ENCODE peak calls at places on chromosomes 6 and 20, in ten cellular contexts. F is ovary, W is tibial artery, V is CD14-positive monocyte, Z is uterus, I is esophagus muscularis mucosa, Q is MCF 10A, L is fibroblast of lung, J is Panc1, C is endodermal cell. Y is an unnamed sample.

GRCh38 chr20:59050437-59050836 is 7.9 kb upstream of the PRELID3B start:
- DNase-seq in V (no peak), C (no peak), Z (no peak), F (no peak), L (no peak), W (no peak), Q (no peak), J (no peak), I (no peak), Y (no peak)

GRCh38 chr20:63217706-63218105 is 1.8 kb upstream of the YTHDF1 start:
- DNase-seq in Q (no peak), W (no peak), Z (no peak), F (no peak), C (no peak), I (no peak), J (no peak), V (no peak), L (no peak), Y (no peak)

GRCh38 chr6:122289721-122290501 is 109.5 kb upstream of the HSF2 start:
- DNase-seq in V (no peak), I (no peak), Z (no peak), Q (peak), W (no peak), C (peak), F (no peak), L (peak), J (peak), Y (peak)

GRCh38 chr6:166419268-166419667 is 36.5 kb upstream of the MPC1 start:
- DNase-seq in W (peak), I (no peak), L (peak), V (no peak), Q (peak), F (no peak), Z (no peak), J (no peak), C (no peak), Y (no peak)

GRCh38 chr6:11804706-11805105 is 26.1 kb upstream of the ADTRP start:
- DNase-seq in I (no peak), J (no peak), V (no peak), F (no peak), W (no peak), C (peak), Z (no peak), L (no peak), Q (peak), Y (no peak)

GRCh38 chr20:58160451-58161051 is 67.9 kb downstream of the ANKRD60 start:
- DNase-seq in Z (no peak), J (no peak), W (no peak), L (peak), V (no peak), F (no peak), Q (no peak), I (no peak), C (no peak), Y (peak)

GRCh38 chr6:139064981-139065665 is 36.6 kb downstream of the ABRACL start:
- DNase-seq in L (no peak), F (no peak), V (no peak), I (no peak), Z (no peak), C (no peak), W (no peak), J (no peak), Q (no peak), Y (no peak)

GRCh38 chr6:156828280-156828703 is 51.1 kb downstream of the ARID1B start:
- DNase-seq in I (no peak), F (no peak), Z (peak), Q (peak), V (no peak), C (no peak), L (peak), J (peak), W (no peak), Y (peak)

GRCh38 chr20:52402950-52403349 is 211.4 kb upstream of the ZFP64 start:
- DNase-seq in Q (no peak), I (no peak), C (no peak), J (no peak), V (no peak), W (no peak), F (no peak), Z (no peak), L (no peak), Y (no peak)

GRCh38 chr6:27263886-27264285 is 16.4 kb downstream of the PRSS16 start:
- DNase-seq in C (no peak), F (no peak), Z (no peak), L (no peak), Q (no peak), W (no peak), V (no peak), J (no peak), I (no peak), Y (no peak)

GRCh38 chr20:38842558-38842981 is 37.1 kb downstream of the PPP1R16B start:
- DNase-seq in F (no peak), Z (no peak), L (no peak), V (no peak), J (no peak), I (no peak), C (no peak), Q (no peak), W (no peak), Y (no peak)

GRCh38 chr6:56887086-56887485 is 67.8 kb upstream of the BEND6 start:
- DNase-seq in J (no peak), L (no peak), C (no peak), I (no peak), F (no peak), Z (no peak), V (no peak), W (no peak), Q (no peak), Y (no peak)

GRCh38 chr6:131924881-131925474 is 26.2 kb downstream of the CCN2 start:
- DNase-seq in I (no peak), C (no peak), J (no peak), L (peak), V (no peak), Z (no peak), W (no peak), F (no peak), Q (peak), Y (peak)

GRCh38 chr6:154399097-154399496 is 42.5 kb upstream of the IPCEF1 start:
- DNase-seq in L (no peak), C (no peak), I (no peak), J (no peak), W (no peak), Q (no peak), V (no peak), F (no peak), Z (no peak), Y (peak)

GRCh38 chr20:45323731-45324130 is 15.6 kb upstream of the MATN4 start:
- DNase-seq in C (no peak), V (no peak), I (no peak), F (no peak), Q (no peak), J (no peak), Z (no peak), W (no peak), L (no peak), Y (peak)

GRCh38 chr20:34084227-34084923 is 27.7 kb downstream of the EIF2S2 start:
- DNase-seq in V (no peak), Z (no peak), L (no peak), F (no peak), W (no peak), J (no peak), I (no peak), Q (no peak), C (no peak), Y (no peak)

GRCh38 chr20:41329435-41330342 is 10.9 kb upstream of the LPIN3 start:
- DNase-seq in W (peak), L (peak), C (no peak), F (peak), Q (peak), Z (peak), V (peak), I (no peak), J (peak), Y (peak)

GRCh38 chr6:144582939-144583613 is 297.9 kb downstream of the UTRN start:
- DNase-seq in I (no peak), L (no peak), V (peak), Z (no peak), J (no peak), F (peak), Q (no peak), C (peak), W (peak), Y (no peak)

GRCh38 chr6:15431762-15432495 is 186.1 kb downstream of the JARID2 start:
- DNase-seq in J (no peak), W (no peak), V (no peak), L (no peak), C (peak), Q (peak), Z (no peak), I (no peak), F (no peak), Y (peak)

GRCh38 chr20:58381627-58382026 is 7.4 kb upstream of the VAPB start:
- DNase-seq in I (no peak), W (no peak), Z (no peak), Q (no peak), V (no peak), J (no peak), F (no peak), L (no peak), C (no peak), Y (no peak)

GRCh38 chr6:15452182-15452941 is 206.5 kb downstream of the JARID2 start:
- DNase-seq in W (no peak), Q (no peak), L (no peak), F (no peak), J (no peak), I (no peak), Z (no peak), C (no peak), V (no peak), Y (no peak)

GRCh38 chr20:44745560-44746366 is at the start of gene KCNK15:
- DNase-seq in L (no peak), Q (no peak), V (no peak), I (no peak), Z (peak), C (peak), F (peak), J (no peak), W (peak), Y (no peak)

GRCh38 chr6:165823609-165824326 is 160.7 kb upstream of the PDE10A start:
- DNase-seq in Q (no peak), Z (no peak), J (no peak), V (no peak), I (no peak), L (no peak), W (no peak), C (no peak), F (no peak), Y (no peak)

GRCh38 chr6:139277161-139277560 is 14.6 kb downstream of the TXLNB start:
- DNase-seq in F (no peak), V (no peak), Z (no peak), L (peak), Q (no peak), C (no peak), I (no peak), J (no peak), W (peak), Y (no peak)

GRCh38 chr6:151763303-151763702 is 44.2 kb upstream of the ESR1 start:
- DNase-seq in I (no peak), C (no peak), Z (peak), J (no peak), Q (peak), V (no peak), W (no peak), F (no peak), L (peak), Y (peak)
- TF ChIP-seq CTCF in I (no peak), C (peak), Z (peak), J (no peak), Q (peak), V (no peak), W (peak), F (no peak), L (peak), Y (peak)

GRCh38 chr6:7426447-7427169 is 37.0 kb downstream of the RIOK1 start:
- DNase-seq in C (peak), Q (no peak), I (no peak), L (no peak), W (no peak), V (no peak), J (no peak), F (no peak), Z (no peak), Y (no peak)

GRCh38 chr6:7421066-7421465 is 31.5 kb downstream of the RIOK1 start:
- DNase-seq in V (no peak), L (no peak), F (no peak), Z (no peak), I (no peak), W (no peak), J (no peak), Q (no peak), C (no peak), Y (no peak)

GRCh38 chr6:7425808-7426190 is 36.2 kb downstream of the RIOK1 start:
- DNase-seq in V (no peak), C (peak), L (no peak), Q (no peak), I (no peak), F (no peak), W (no peak), J (no peak), Z (no peak), Y (no peak)

GRCh38 chr6:7424058-7424457 is 34.5 kb downstream of the RIOK1 start:
- DNase-seq in I (no peak), C (no peak), F (no peak), W (no peak), J (no peak), L (no peak), V (no peak), Z (no peak), Q (no peak), Y (no peak)

GRCh38 chr6:7424967-7425807 is 35.6 kb downstream of the RIOK1 start:
- DNase-seq in Z (no peak), J (peak), V (no peak), L (peak), I (no peak), W (no peak), F (no peak), Q (peak), C (no peak), Y (peak)
- TF ChIP-seq CTCF in Z (no peak), J (no peak), V (peak), L (peak), I (no peak), W (no peak), F (no peak), Q (peak), C (peak), Y (peak)

GRCh38 chr6:110039996-110040383 is 61.9 kb downstream of the GPR6 start:
- DNase-seq in Q (peak), V (no peak), F (peak), C (peak), W (no peak), Z (no peak), L (peak), I (no peak), J (peak), Y (peak)
- TF ChIP-seq CTCF in Q (peak), V (no peak), F (no peak), C (peak), W (no peak), Z (peak), L (no peak), I (no peak), J (peak), Y (peak)

GRCh38 chr6:150004783-150005717 is 20.3 kb downstream of the RAET1L start:
- DNase-seq in I (peak), L (peak), C (peak), W (peak), Z (peak), F (peak), J (peak), V (peak), Q (peak), Y (peak)
- TF ChIP-seq CTCF in I (no peak), L (no peak), C (peak), W (no peak), Z (no peak), F (no peak), J (no peak), V (no peak), Q (no peak), Y (peak)

DNA sequence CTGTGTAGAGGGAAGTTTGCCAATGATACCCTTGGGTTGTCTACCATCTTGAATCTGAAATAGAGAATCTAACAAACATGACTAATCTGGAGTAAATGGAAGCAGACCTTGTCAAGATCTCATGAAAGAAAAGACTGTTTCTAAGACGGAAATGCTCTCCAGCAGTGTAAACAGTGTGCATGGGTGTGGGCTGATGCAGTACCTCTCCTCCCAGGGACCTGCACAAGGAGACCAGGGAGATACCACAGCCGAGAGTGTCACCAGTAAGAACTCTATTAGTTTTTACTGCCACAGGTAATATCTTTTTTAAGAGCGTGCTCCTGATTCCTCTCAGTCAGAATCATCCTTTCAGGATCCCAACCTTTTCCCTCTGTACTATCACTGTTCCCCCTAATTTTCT is 513.3 kb upstream of the SOX4 start:
- DNase-seq in F (no peak), J (no peak), Z (no peak), V (no peak), W (no peak), C (no peak), I (no peak), Q (no peak), L (no peak), Y (no peak)
- TF ChIP-seq CTCF in F (no peak), J (no peak), Z (no peak), V (no peak), W (no peak), C (no peak), I (no peak), Q (no peak), L (no peak), Y (no peak)

GRCh38 chr20:6829510-6830116 is 62.1 kb downstream of the BMP2 start:
- DNase-seq in Z (no peak), L (peak), W (no peak), V (no peak), Q (peak), C (peak), I (no peak), F (no peak), J (no peak), Y (no peak)
- TF ChIP-seq CTCF in Z (no peak), L (peak), W (no peak), V (no peak), Q (peak), C (peak), I (no peak), F (no peak), J (no peak), Y (no peak)

DNA sequence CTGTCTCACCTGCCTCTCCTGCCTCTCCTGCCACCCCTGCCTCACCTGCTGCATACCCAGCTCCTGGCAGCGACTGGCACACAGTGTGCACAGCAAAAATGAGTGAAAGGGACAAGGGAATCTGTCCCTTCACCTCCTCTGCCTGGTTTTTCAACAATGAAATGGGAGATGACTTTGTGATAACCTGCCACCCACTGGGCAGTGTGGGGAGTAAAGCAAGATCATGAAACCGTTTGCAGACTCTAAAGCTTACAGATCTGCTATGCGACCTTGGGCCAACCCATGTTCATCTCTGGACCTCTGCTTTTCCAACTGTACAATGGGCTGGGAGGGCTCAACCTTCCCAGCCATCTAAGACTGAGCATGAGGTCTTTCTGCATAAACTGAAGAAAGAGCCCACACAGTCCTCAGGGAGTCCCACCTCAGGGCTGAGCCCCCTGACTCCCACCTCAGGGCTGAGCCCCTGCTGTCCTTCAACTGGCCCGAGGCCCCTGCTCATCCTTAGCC is 81.1 kb downstream of the RIPOR3 start:
- DNase-seq in C (peak), Z (no peak), L (no peak), F (no peak), Q (no peak), J (no peak), W (no peak), I (no peak), V (no peak), Y (no peak)
- TF ChIP-seq CTCF in C (no peak), Z (no peak), L (no peak), F (no peak), Q (no peak), J (no peak), W (no peak), I (no peak), V (no peak), Y (peak)